ENCODE peak calls at places on chromosomes 13 and 19, in four cellular contexts. A is GM12891, O is HepG2, G is K562. S is an unnamed sample.

GRCh38 chr13:93224545-93224944 is 2.1 kb upstream of the GPC6 start:
- DNase-seq in A (no peak), O (peak), G (no peak), S (no peak)

GRCh38 chr19:46890423-46891170 is 29.8 kb downstream of the ARHGAP35 start:
- DNase-seq in A (no peak), O (peak), G (no peak), S (no peak)

GRCh38 chr19:38735257-38735686 is 9.0 kb downstream of the CAPN12 start:
- DNase-seq in A (no peak), O (no peak), G (peak), S (no peak)

GRCh38 chr13:113183450-113184129 is 24.9 kb downstream of the PCID2 start:
- DNase-seq in A (no peak), O (peak), G (no peak), S (no peak)

GRCh38 chr13:19601749-19602725 is 31.4 kb upstream of the MPHOSPH8 start:
- DNase-seq in A (peak), O (peak), G (peak), S (peak)

GRCh38 chr13:76878043-76878442 is 8.2 kb downstream of the KCTD12 start:
- DNase-seq in A (no peak), O (no peak), G (no peak), S (no peak)

GRCh38 chr19:5093297-5093858 is 124.5 kb downstream of the KDM4B start:
- DNase-seq in A (no peak), O (no peak), G (peak), S (no peak)

GRCh38 chr13:84137292-84137691 is 255.0 kb upstream of the SLITRK1 start:
- DNase-seq in A (no peak), O (no peak), G (no peak), S (no peak)

GRCh38 chr19:29680937-29681336 is 15.7 kb downstream of the PLEKHF1 start:
- DNase-seq in A (no peak), O (no peak), G (no peak), S (no peak)

GRCh38 chr13:99007414-99007986 is 29.6 kb upstream of the DOCK9 start:
- DNase-seq in A (no peak), O (no peak), G (no peak), S (no peak)

GRCh38 chr19:16200776-16201391 is 3.2 kb downstream of the AP1M1 start:
- DNase-seq in A (no peak), O (no peak), G (no peak), S (peak)

GRCh38 chr19:1151917-1152601 is 22.0 kb downstream of the SBNO2 start:
- DNase-seq in A (no peak), O (no peak), G (no peak), S (no peak)

GRCh38 chr13:37107868-37108267 is 2.4 kb upstream of the CSNK1A1L start:
- DNase-seq in A (no peak), O (no peak), G (no peak), S (no peak)

GRCh38 chr13:35471466-35472307 is 4.8 kb downstream of the MAB21L1 start:
- DNase-seq in A (no peak), O (no peak), G (no peak), S (no peak)

GRCh38 chr13:105638446-105638845 is 897.0 kb downstream of the EFNB2 start:
- DNase-seq in A (no peak), O (no peak), G (no peak), S (no peak)

GRCh38 chr19:11539495-11540365 is 1.1 kb downstream of the CNN1 start:
- DNase-seq in A (no peak), O (no peak), G (peak), S (no peak)

GRCh38 chr19:38513762-38514167 is 80.3 kb downstream of the RYR1 start:
- DNase-seq in A (no peak), O (no peak), G (no peak), S (no peak)

GRCh38 chr19:38831142-38831605 is 420 bp downstream of the ECH1 start:
- DNase-seq in A (no peak), O (peak), G (no peak), S (no peak)

GRCh38 chr13:95176611-95177259 is 124.5 kb downstream of the ABCC4 start:
- DNase-seq in A (no peak), O (no peak), G (no peak), S (no peak)

GRCh38 chr13:112444001-112444311 is 67.8 kb downstream of the SPACA7 start:
- DNase-seq in A (peak), O (peak), G (peak), S (peak)

GRCh38 chr13:46951516-46951915 is 54.7 kb upstream of the HTR2A start:
- DNase-seq in A (no peak), O (no peak), G (no peak), S (no peak)

GRCh38 chr13:105591308-105591707 is 944.2 kb downstream of the EFNB2 start:
- DNase-seq in A (no peak), O (no peak), G (no peak), S (no peak)

GRCh38 chr19:13024126-13024957 is 29.1 kb downstream of the NFIX start:
- DNase-seq in A (no peak), O (no peak), G (no peak), S (no peak)

GRCh38 chr13:21066946-21067345 is 5.6 kb upstream of the LATS2 start:
- DNase-seq in A (no peak), O (no peak), G (no peak), S (no peak)

GRCh38 chr19:51938936-51939335 is 11.7 kb downstream of the ZNF613 start:
- DNase-seq in A (no peak), O (no peak), G (no peak), S (no peak)

GRCh38 chr19:29565171-29565570 is 39.4 kb downstream of the VSTM2B start:
- DNase-seq in A (no peak), O (no peak), G (no peak), S (no peak)

GRCh38 chr19:18437481-18438330 is at the start of gene ISYNA1:
- DNase-seq in A (no peak), O (peak), G (peak), S (no peak)

GRCh38 chr19:2983351-2984195 is 6.2 kb downstream of the TLE6 start:
- DNase-seq in A (no peak), O (no peak), G (peak), S (no peak)

GRCh38 chr13:107301724-107302374 is 733.9 kb upstream of the ARGLU1 start:
- DNase-seq in A (no peak), O (no peak), G (no peak), S (no peak)

GRCh38 chr13:25803626-25804025 is 248.2 kb downstream of the SHISA2 start:
- DNase-seq in A (no peak), O (no peak), G (no peak), S (no peak)

GRCh38 chr19:927044-927706 is 1.3 kb downstream of the ARID3A start:
- DNase-seq in A (no peak), O (peak), G (peak), S (no peak)

GRCh38 chr13:22561581-22561980 is 619.2 kb upstream of the SGCG start:
- DNase-seq in A (no peak), O (no peak), G (no peak), S (no peak)

GRCh38 chr13:40984670-40985366 is 34.3 kb downstream of the ELF1 start:
- DNase-seq in A (no peak), O (no peak), G (no peak), S (no peak)

GRCh38 chr19:8558325-8558724 is 18.9 kb downstream of the MYO1F start:
- DNase-seq in A (no peak), O (no peak), G (no peak), S (no peak)

GRCh38 chr19:4642625-4643024 is 3.3 kb downstream of the TNFAIP8L1 start:
- DNase-seq in A (no peak), O (no peak), G (no peak), S (no peak)

GRCh38 chr13:27988520-27988919 is at the start of gene URAD:
- DNase-seq in A (no peak), O (peak), G (no peak), S (no peak)

GRCh38 chr13:113546571-113547247 is 37.8 kb upstream of the TFDP1 start:
- DNase-seq in A (no peak), O (no peak), G (no peak), S (no peak)

GRCh38 chr19:47240996-47241918 is 10.3 kb upstream of the BBC3 start:
- DNase-seq in A (peak), O (peak), G (peak), S (no peak)

GRCh38 chr13:77874406-77874805 is 44.2 kb downstream of the EDNRB start:
- DNase-seq in A (no peak), O (no peak), G (no peak), S (no peak)

GRCh38 chr13:59043016-59043415 is 1120.7 kb downstream of the DIAPH3 start:
- DNase-seq in A (no peak), O (no peak), G (no peak), S (no peak)
- TF ChIP-seq POLR2A in A (no peak), O (no peak), G (no peak), S (no peak)

GRCh38 chr19:15129856-15130580 is 22.8 kb downstream of the SYDE1 start:
- DNase-seq in A (no peak), O (no peak), G (no peak), S (no peak)
- TF ChIP-seq TAF1 in A (no peak), O (no peak), G (no peak), S (no peak)

DNA sequence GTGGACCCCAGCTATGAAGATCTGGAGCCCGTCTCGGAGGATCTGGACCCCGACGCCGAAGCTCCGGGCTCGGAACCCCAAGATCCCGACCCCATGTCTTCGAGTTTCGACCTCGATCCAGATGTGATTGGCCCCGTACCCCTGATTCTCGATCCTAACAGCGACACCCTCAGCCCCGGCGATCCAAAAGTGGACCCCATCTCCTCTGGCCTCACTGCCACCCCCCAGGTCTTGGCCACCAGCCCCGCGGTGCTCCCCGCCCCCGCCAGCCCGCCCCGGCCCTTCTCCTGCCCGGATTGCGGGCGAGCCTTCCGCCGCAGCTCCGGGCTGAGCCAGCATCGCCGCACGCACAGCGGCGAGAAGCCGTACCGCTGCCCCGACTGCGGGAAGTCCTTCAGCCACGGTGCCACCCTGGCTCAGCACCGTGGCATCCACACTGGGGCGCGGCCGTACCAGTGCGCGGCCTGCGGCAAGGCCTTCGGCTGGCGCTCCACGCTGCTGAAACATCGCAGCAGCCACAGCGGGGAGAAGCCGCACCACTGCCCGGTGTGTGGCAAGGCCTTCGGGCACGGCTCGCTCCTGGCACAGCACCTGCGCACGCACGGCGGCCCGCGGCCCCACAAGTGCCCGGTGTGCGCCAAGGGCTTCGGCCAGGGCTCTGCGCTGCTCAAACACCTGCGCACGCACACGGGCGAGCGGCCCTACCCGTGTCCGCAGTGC is 2.9 kb upstream of the MCOLN1 start:
- DNase-seq in A (no peak), O (no peak), G (no peak), S (no peak)
- TF ChIP-seq POLR2A in A (no peak), O (no peak), G (no peak), S (no peak)

DNA sequence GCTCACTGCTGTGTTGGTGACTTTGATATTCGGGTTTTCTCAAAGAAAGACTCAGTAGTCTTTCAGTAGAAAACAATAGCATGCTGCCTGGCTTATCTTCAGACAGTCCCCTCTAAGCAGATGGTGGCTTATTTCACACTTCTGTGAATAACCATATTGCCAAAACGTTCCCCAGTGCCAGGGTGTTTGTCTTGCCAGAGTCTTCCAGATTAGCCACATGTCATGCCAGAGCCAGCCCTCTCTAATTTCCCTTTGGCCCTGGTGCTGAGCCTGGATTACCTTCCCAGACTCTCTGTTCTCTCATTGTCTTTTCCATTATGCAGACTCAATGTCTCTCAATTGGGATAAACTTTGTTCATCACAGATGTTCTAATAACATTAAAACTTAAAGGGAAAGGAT is 488.0 kb upstream of the ATXN8OS start:
- DNase-seq in A (no peak), O (no peak), G (no peak), S (no peak)
- TF ChIP-seq TAF1 in A (no peak), O (no peak), G (no peak), S (no peak)

DNA sequence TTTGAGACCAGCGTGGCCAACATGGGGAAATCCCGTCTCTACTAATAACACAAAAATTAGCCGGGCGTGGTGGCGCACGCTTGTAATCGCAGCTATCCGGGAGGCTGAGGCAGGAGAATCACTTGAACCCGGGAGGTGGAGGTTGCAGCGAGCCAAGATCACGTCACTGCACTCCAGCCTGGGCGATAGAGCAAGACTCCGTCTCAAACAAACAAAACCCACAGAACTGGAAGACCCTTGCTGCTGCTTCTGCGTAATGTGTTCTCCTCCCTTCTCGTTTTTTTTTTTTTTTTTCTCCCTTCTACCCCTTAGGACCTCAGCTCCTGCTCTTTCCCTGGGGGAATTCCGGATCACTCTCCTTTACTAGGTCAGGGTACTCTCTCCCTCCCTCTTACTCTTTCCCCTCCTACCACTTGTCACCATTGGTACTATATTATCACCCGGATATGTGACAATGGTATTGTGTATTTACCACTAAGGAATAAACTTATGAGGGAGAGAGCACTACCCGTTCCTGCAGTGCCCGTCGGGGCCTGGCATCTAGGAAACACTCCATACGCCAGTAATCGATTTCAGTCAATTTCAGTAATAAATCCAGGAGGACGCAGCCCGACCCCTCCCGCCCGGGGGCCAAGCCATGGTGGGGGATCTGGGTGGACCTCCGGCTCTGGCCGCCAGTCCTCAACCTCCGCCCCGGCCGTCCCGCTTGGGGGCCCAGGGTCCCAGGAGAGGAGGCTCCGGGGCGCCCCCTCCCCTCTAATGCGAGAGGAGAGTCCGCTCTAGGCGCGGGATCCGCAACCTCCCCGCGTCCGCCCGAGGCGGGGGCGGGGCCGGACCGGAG is 423 bp upstream of the GARRE1 start:
- DNase-seq in A (peak), O (peak), G (no peak), S (peak)
- TF ChIP-seq POLR2A in A (peak), O (peak), G (peak), S (peak)

DNA sequence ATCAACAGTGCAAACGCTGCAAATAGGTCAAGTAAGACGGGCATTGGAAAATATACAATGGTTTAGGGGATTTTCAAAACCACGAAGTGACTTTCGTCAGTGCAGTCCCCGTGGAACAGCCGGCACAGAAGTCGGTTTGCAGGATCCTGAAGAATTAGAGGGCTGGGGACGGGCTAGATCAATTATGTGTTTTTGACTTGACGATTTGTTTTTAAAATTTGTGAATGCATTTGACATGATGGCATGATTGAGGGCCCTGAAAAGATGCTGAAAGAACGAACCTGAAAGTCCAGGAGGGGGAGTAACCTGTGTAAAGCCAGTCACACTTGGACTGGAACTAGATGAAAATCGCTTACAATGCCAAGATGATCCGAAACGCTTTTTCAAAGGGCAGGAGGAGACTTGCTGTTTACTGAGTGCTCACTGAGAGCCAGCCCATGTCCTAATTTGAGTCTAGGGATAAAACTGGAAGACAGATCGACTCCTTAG is 8.9 kb upstream of the DGKH start:
- DNase-seq in A (no peak), O (no peak), G (no peak), S (no peak)
- TF ChIP-seq TAF1 in A (no peak), O (no peak), G (no peak), S (no peak)

GRCh38 chr13:48930933-48931332 is 44.8 kb upstream of the FNDC3A start:
- DNase-seq in A (no peak), O (no peak), G (no peak), S (no peak)

GRCh38 chr13:48923376-48923775 is 52.3 kb upstream of the FNDC3A start:
- DNase-seq in A (no peak), O (no peak), G (no peak), S (no peak)

GRCh38 chr13:48928781-48929430 is 46.8 kb upstream of the FNDC3A start:
- DNase-seq in A (no peak), O (peak), G (no peak), S (no peak)
- TF ChIP-seq POLR2A in A (no peak), O (no peak), G (no peak), S (no peak)